ENCODE peak calls at places on chromosomes 5 and 9, in four cellular contexts. A is AG09309, H is lower lobe of right lung, C is GM06990. E is an unnamed sample.

GRCh38 chr5:72363146-72363802 is 43.1 kb downstream of the PTCD2 start:
- DNase-seq in A (peak; percentile 35), H (no peak), C (no peak), E (no peak)

GRCh38 chr5:39072915-39073758 is 1.1 kb downstream of the RICTOR start:
- DNase-seq in A (no peak), H (peak; percentile 63), C (peak; percentile 81), E (peak; percentile 75)

GRCh38 chr9:80435591-80435990 is 863.8 kb downstream of the TLE4 start:
- DNase-seq in A (no peak), H (no peak), C (no peak), E (no peak)

GRCh38 chr5:73460133-73460532 is 11.6 kb upstream of the FOXD1 start:
- DNase-seq in A (no peak), H (no peak), C (no peak), E (no peak)

GRCh38 chr9:79196606-79197005 is 375.2 kb upstream of the TLE4 start:
- DNase-seq in A (peak; percentile 49), H (no peak), C (no peak), E (no peak)

GRCh38 chr5:21121213-21121612 is 1133.2 kb upstream of the CDH18 start:
- DNase-seq in A (no peak), H (no peak), C (no peak), E (no peak)

GRCh38 chr9:121833061-121833460 is 181.6 kb downstream of the DAB2IP start:
- DNase-seq in A (no peak), H (no peak), C (no peak), E (no peak)

GRCh38 chr5:174234388-174234787 is 188.9 kb downstream of the NSG2 start:
- DNase-seq in A (no peak), H (no peak), C (no peak), E (no peak)

GRCh38 chr9:68552700-68553099 is 12.0 kb upstream of the TMEM252 start:
- DNase-seq in A (no peak), H (no peak), C (no peak), E (no peak)

GRCh38 chr9:98482248-98482647 is 226.5 kb downstream of the GABBR2 start:
- DNase-seq in A (peak; percentile 61), H (no peak), C (no peak), E (no peak)

GRCh38 chr9:7115606-7116005 is 357.8 kb downstream of the KDM4C start:
- DNase-seq in A (no peak), H (no peak), C (no peak), E (no peak)

GRCh38 chr5:43179836-43180235 is 12.2 kb upstream of the NIM1K start:
- DNase-seq in A (no peak), H (no peak), C (no peak), E (no peak)

GRCh38 chr9:106864533-106865143 is 1.7 kb downstream of the ZNF462 start:
- DNase-seq in A (no peak), H (no peak), C (no peak), E (no peak)

GRCh38 chr5:173890195-173890951 is 2.2 kb downstream of the CPEB4 start:
- DNase-seq in A (no peak), H (no peak), C (no peak), E (no peak)

GRCh38 chr5:149028984-149029383 is 33.9 kb downstream of the SH3TC2 start:
- DNase-seq in A (no peak), H (no peak), C (no peak), E (no peak)

GRCh38 chr9:122203995-122204394 is 24.8 kb downstream of the LHX6 start:
- DNase-seq in A (no peak), H (no peak), C (no peak), E (no peak)

GRCh38 chr5:1720396-1721110 is 79.1 kb downstream of the MRPL36 start:
- DNase-seq in A (no peak), H (no peak), C (no peak), E (no peak)

GRCh38 chr9:136283291-136284235 is 20.3 kb downstream of the CCDC187 start:
- DNase-seq in A (peak; percentile 11), H (peak; percentile 82), C (peak; percentile 62), E (peak; percentile 94)

GRCh38 chr9:81396528-81396927 is 292.8 kb downstream of the TLE1 start:
- DNase-seq in A (no peak), H (no peak), C (no peak), E (no peak)

GRCh38 chr5:142587354-142587965 is 98.4 kb downstream of the FGF1 start:
- DNase-seq in A (no peak), H (no peak), C (no peak), E (peak; percentile 10)

GRCh38 chr9:108963459-108964143 is 29.4 kb downstream of the ABITRAM start:
- DNase-seq in A (no peak), H (no peak), C (no peak), E (no peak)

GRCh38 chr5:57955506-57955905 is 472.9 kb upstream of the ACTBL2 start:
- DNase-seq in A (no peak), H (no peak), C (no peak), E (no peak)

GRCh38 chr5:137186759-137187461 is 312.2 kb downstream of the SPOCK1 start:
- DNase-seq in A (peak; percentile 56), H (no peak), C (no peak), E (no peak)

DNA sequence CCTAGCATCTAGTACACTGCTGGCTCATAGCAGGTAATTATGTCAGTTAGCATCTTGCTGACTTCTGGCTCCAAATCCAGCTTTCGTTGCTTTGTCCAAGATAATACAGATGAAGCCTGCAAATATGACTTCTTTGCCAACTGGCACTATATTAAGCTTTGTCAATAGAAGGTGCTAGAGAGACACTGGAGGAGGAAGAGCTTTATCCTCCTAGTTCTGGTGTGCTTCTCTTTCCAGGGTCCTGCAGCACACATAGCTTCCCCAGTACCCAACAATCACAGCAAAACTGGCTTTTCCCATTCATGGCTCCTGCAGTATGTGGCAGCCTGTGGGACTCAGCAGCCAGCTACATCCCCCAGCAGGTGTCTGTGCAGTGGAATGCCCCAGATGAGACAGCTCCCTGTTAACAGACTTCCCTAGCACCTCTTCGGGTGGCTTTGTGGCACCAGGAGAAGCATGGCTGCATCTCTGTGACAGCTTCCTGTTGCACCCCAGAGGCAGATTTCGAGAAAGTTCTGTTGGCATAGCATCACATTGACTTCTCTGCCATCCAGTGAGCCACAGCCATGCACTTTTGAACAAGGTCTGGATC is 147.8 kb downstream of the OXCT1 start:
- DNase-seq in A (no peak), H (no peak), C (no peak), E (no peak)
- TF ChIP-seq CTCF in A (peak; percentile 25), H (no peak), C (peak; percentile 35), E (no peak)

GRCh38 chr9:26725573-26725972 is 167.0 kb downstream of the CAAP1 start:
- DNase-seq in A (no peak), H (no peak), C (no peak), E (no peak)

GRCh38 chr9:26727471-26727870 is 165.1 kb downstream of the CAAP1 start:
- DNase-seq in A (no peak), H (no peak), C (no peak), E (no peak)

GRCh38 chr9:26722755-26723154 is 169.8 kb downstream of the CAAP1 start:
- DNase-seq in A (no peak), H (no peak), C (no peak), E (no peak)

DNA sequence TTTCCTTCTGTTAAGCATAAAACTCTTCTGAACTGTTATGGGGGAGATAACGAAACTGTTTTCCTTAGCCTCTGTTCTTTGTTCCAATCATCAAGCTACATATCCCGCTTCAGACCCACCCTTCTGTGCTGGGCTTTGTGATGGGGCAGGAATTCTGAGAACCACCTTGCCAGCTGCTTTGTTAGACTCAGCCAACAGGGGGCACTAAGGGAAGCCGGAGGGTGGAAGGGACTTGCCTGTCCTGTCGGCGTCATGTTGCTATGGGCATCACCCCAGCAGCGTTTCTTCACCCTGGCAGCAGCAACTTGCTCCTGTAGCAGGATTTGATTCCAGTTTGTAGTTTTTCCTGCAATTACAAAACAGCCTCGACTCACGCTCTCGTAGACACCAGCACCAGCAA is 169.1 kb downstream of the CAAP1 start:
- DNase-seq in A (no peak), H (no peak), C (no peak), E (peak; percentile 29)
- TF ChIP-seq CTCF in A (peak; percentile 52), H (peak; percentile 9), C (peak; percentile 73), E (peak; percentile 39)

GRCh38 chr9:86202338-86202882 is 57.0 kb downstream of the C9orf153 start:
- DNase-seq in A (peak; percentile 17), H (no peak), C (no peak), E (peak; percentile 68)
- TF ChIP-seq CTCF in A (peak; percentile 80), H (peak; percentile 84), C (peak; percentile 73), E (peak; percentile 34)

DNA sequence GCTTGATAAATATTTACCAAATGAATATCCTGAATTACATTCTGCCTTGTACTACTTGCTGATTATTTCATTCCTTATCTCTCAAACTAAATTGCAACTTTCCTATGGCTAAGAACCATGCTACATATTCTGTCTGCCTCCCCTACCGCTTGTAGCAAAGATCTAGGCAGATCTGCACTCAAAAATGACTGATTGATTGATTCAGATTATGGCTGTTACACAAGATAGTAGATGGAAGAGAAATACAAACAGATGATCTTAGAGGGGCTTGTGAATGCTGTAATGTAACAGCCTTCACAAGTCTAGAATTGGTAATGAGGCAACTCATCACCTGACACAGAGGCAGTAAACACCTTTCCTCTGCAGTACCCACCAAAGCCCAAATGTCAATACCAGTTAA is 446.1 kb downstream of the PRELID2 start:
- DNase-seq in A (no peak), H (no peak), C (no peak), E (no peak)
- TF ChIP-seq CTCF in A (no peak), H (no peak), C (no peak), E (no peak)

GRCh38 chr9:30774326-30774725 is 1610.1 kb upstream of the ACO1 start:
- DNase-seq in A (no peak), H (peak; percentile 15), C (no peak), E (no peak)
- TF ChIP-seq CTCF in A (no peak), H (no peak), C (no peak), E (no peak)

DNA sequence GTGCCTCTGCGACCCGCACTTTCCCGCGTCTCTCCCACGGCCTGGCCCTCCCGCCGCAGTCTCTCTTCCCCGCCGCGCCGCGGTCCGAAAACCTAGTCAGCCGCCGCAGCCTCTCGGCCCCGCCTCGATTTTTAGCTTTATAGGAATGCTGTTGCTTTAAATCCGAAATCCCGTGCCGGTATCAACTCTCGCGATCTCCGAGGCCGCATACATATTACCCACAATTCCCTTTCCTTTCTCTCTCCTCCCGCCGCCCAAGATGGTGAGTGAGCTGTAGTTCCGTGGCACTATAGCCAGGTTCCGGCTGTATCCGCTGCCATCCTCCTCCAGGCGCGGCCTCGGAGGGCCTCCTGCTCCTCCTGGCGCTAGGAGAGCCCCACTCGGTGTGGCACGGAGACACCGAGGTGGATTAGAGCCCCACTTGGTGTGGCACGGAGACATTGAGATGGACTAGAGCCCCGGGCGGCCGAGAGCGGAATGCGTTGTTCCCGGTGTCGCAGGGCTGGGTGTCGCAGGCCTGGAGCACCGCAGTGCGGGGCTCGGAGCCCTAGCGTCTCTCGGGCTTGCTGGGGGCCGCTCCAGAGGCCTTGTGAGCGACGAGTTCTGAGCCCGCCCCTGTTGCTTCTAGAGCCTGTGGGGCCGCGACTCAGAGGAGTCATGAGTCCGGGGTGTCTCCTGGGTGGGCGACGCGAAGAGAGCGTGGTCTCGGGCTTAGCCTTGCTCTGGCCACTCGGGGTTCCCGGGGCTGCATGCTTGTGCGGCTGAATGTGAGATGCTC is at the start of the genes MED22 and RPL7A:
- DNase-seq in A (peak; percentile 84), H (peak; percentile 95), C (peak; percentile 86), E (peak; percentile 96)
- TF ChIP-seq CTCF in A (no peak), H (no peak), C (no peak), E (no peak)